ENCODE peak calls at places on chromosomes 7 and 10, in eight cellular contexts. A, T, F, N, S, Q, O and Y are unnamed samples.

GRCh38 chr7:41816111-41816510 is 113.2 kb upstream of the INHBA start:
- DNase-seq in F (no peak), N (no peak), O (no peak), T (no peak), Q (no peak), A (no peak), S (no peak), Y (no peak)

GRCh38 chr7:122886357-122887081 is at the start of gene CADPS2:
- DNase-seq in T (peak), O (no peak), S (peak), A (peak), F (peak), Q (peak), N (peak), Y (peak)

GRCh38 chr7:138091073-138091472 is 14.8 kb downstream of the AKR1D1 start:
- DNase-seq in N (no peak), S (no peak), Q (no peak), T (no peak), F (no peak), O (no peak), A (no peak), Y (no peak)

GRCh38 chr7:112497481-112497880 is 16.7 kb downstream of the LSMEM1 start:
- DNase-seq in A (no peak), S (no peak), F (no peak), N (no peak), O (no peak), Q (no peak), T (no peak), Y (no peak)

GRCh38 chr10:132942101-132942739 is at the start of gene CFAP46:
- DNase-seq in A (peak), O (no peak), N (peak), F (peak), S (peak), T (no peak), Q (no peak), Y (no peak)

GRCh38 chr10:119737827-119738226 is 12.0 kb downstream of the INPP5F start:
- DNase-seq in A (no peak), F (peak), O (peak), S (no peak), N (no peak), Q (no peak), T (no peak), Y (peak)

GRCh38 chr7:129569811-129570215 is 41.7 kb upstream of the NRF1 start:
- DNase-seq in O (no peak), T (no peak), F (peak), S (peak), Q (peak), A (peak), N (no peak), Y (no peak)

GRCh38 chr7:527723-528122 is 8.1 kb upstream of the PDGFA start:
- DNase-seq in F (no peak), O (no peak), N (no peak), S (no peak), Q (no peak), T (no peak), A (no peak), Y (no peak)

GRCh38 chr7:115475774-115476407 is 554.0 kb downstream of the MDFIC start:
- DNase-seq in Q (peak), T (no peak), O (peak), A (peak), S (no peak), N (no peak), F (no peak), Y (no peak)

GRCh38 chr7:10940748-10941358 is 32.8 kb upstream of the PHF14 start:
- DNase-seq in T (no peak), O (peak), S (no peak), N (no peak), Q (peak), F (peak), A (no peak), Y (no peak)

GRCh38 chr7:155305251-155305904 is 7.7 kb downstream of the INSIG1 start:
- DNase-seq in Q (no peak), S (no peak), F (no peak), O (no peak), N (no peak), T (no peak), A (no peak), Y (no peak)

GRCh38 chr10:48607356-48608278 is 2.7 kb upstream of the ARHGAP22 start:
- DNase-seq in N (no peak), O (no peak), T (no peak), Q (no peak), F (no peak), A (no peak), S (no peak), Y (no peak)

GRCh38 chr7:140478361-140479061 is 794 bp downstream of the MKRN1 start:
- DNase-seq in T (peak), F (peak), O (peak), S (no peak), N (peak), A (peak), Q (peak), Y (peak)

GRCh38 chr7:29539471-29539870 is 24.2 kb upstream of the PRR15 start:
- DNase-seq in T (no peak), O (no peak), F (no peak), S (no peak), A (no peak), Q (no peak), N (no peak), Y (no peak)

GRCh38 chr10:110442746-110443145 is 55.0 kb upstream of the DUSP5 start:
- DNase-seq in O (peak), F (no peak), T (no peak), S (no peak), Q (no peak), N (peak), A (no peak), Y (no peak)

GRCh38 chr10:21496285-21497176 is 29.0 kb downstream of the SKIDA1 start:
- DNase-seq in F (peak), Q (peak), A (peak), T (peak), S (peak), N (peak), O (peak), Y (peak)

GRCh38 chr10:21497177-21497807 is 28.2 kb downstream of the SKIDA1 start:
- DNase-seq in T (peak), F (peak), A (peak), Q (peak), S (peak), O (peak), N (peak), Y (peak)

GRCh38 chr10:27959093-27959715 is 39.7 kb downstream of the ODAD2 start:
- DNase-seq in N (no peak), O (no peak), F (no peak), S (no peak), Q (no peak), A (no peak), T (no peak), Y (no peak)

GRCh38 chr7:138741453-138741735 is 40.2 kb upstream of the SVOPL start:
- DNase-seq in Q (no peak), N (no peak), F (no peak), A (no peak), O (no peak), S (no peak), T (no peak), Y (no peak)

GRCh38 chr7:3043544-3044395 is at the start of gene CARD11:
- DNase-seq in Q (no peak), A (peak), S (no peak), T (no peak), O (peak), N (no peak), F (no peak), Y (peak)

GRCh38 chr10:133088524-133089460 is 1.1 kb downstream of the ADGRA1 start:
- DNase-seq in T (no peak), A (no peak), F (no peak), O (no peak), S (no peak), Q (no peak), N (no peak), Y (no peak)

GRCh38 chr7:51090411-51090810 is 226.2 kb downstream of the COBL start:
- DNase-seq in S (no peak), F (no peak), N (no peak), A (no peak), O (no peak), T (no peak), Q (no peak), Y (no peak)

GRCh38 chr7:27560706-27561235 is 101.9 kb downstream of the HIBADH start:
- DNase-seq in N (no peak), S (no peak), O (no peak), A (no peak), Q (no peak), T (no peak), F (peak), Y (no peak)

GRCh38 chr10:68870545-68871104 is 30.5 kb upstream of the DDX50 start:
- DNase-seq in F (no peak), A (no peak), N (no peak), O (no peak), T (no peak), S (no peak), Q (no peak), Y (no peak)

GRCh38 chr7:6030988-6031387 is at the start of gene ANKRD61:
- DNase-seq in Q (no peak), O (no peak), A (no peak), F (no peak), T (no peak), N (no peak), S (no peak), Y (no peak)

GRCh38 chr10:52216852-52217251 is 97.2 kb upstream of the DKK1 start:
- DNase-seq in F (no peak), O (no peak), N (no peak), T (peak), S (no peak), A (no peak), Q (no peak), Y (no peak)

GRCh38 chr10:61215276-61215675 is 237.9 kb downstream of the TMEM26 start:
- DNase-seq in O (no peak), Q (no peak), T (no peak), A (no peak), N (no peak), S (no peak), F (no peak), Y (no peak)

GRCh38 chr7:22572937-22573336 is 72.9 kb upstream of the STEAP1B start:
- DNase-seq in Q (no peak), S (no peak), O (no peak), T (no peak), A (no peak), N (no peak), F (no peak), Y (no peak)

GRCh38 chr7:23530355-23530754 is 1.4 kb downstream of the TRA2A start:
- DNase-seq in Q (peak), F (peak), S (no peak), A (no peak), N (no peak), T (no peak), O (peak), Y (peak)

GRCh38 chr7:137657476-137658193 is 189.1 kb downstream of the DGKI start:
- DNase-seq in F (no peak), O (no peak), S (no peak), A (no peak), N (no peak), Q (no peak), T (no peak), Y (no peak)

GRCh38 chr7:22241805-22242390 is 115.1 kb downstream of the RAPGEF5 start:
- DNase-seq in T (no peak), N (no peak), O (no peak), F (no peak), S (no peak), Q (no peak), A (no peak), Y (no peak)

GRCh38 chr10:34815174-34816066 is at the start of gene PARD3:
- DNase-seq in F (peak), Q (peak), T (no peak), N (peak), A (peak), S (peak), O (no peak), Y (peak)

GRCh38 chr7:71486856-71487628 is 355.1 kb downstream of the GALNT17 start:
- DNase-seq in S (no peak), N (no peak), O (no peak), T (no peak), Q (no peak), F (no peak), A (no peak), Y (no peak)